ENCODE peak calls at places on chromosome 6, in nine cellular contexts. One of them, this sample, is unnamed.

GRCh38 chr6:161115468-161115867 is 123.9 kb downstream of the MAP3K4 start:
- DNase-seq in heart left ventricle: no peak
- DNase-seq in left ventricle myocardium inferior: no peak
- DNase-seq in foreskin keratinocyte: no peak
- DNase-seq in CD4-positive, CD25-positive, alpha-beta regulatory T cell: no peak
- DNase-seq in HL-60: no peak
- DNase-seq in upper lobe of right lung: no peak
- DNase-seq in AG04450: no peak
- DNase-seq in naive thymus-derived CD4-positive, alpha-beta T cell: no peak
- DNase-seq in this sample: no peak

GRCh38 chr6:111591901-111592461 is 13.7 kb downstream of the TRAF3IP2 start:
- DNase-seq in heart left ventricle: no peak
- DNase-seq in left ventricle myocardium inferior: no peak
- DNase-seq in foreskin keratinocyte: peak
- DNase-seq in CD4-positive, CD25-positive, alpha-beta regulatory T cell: no peak
- DNase-seq in HL-60: no peak
- DNase-seq in upper lobe of right lung: no peak
- DNase-seq in AG04450: no peak
- DNase-seq in naive thymus-derived CD4-positive, alpha-beta T cell: no peak
- DNase-seq in this sample: no peak

GRCh38 chr6:165636415-165637048 is 26.5 kb downstream of the PDE10A start:
- DNase-seq in heart left ventricle: no peak
- DNase-seq in left ventricle myocardium inferior: no peak
- DNase-seq in foreskin keratinocyte: no peak
- DNase-seq in CD4-positive, CD25-positive, alpha-beta regulatory T cell: no peak
- DNase-seq in HL-60: no peak
- DNase-seq in upper lobe of right lung: no peak
- DNase-seq in AG04450: no peak
- DNase-seq in naive thymus-derived CD4-positive, alpha-beta T cell: no peak
- DNase-seq in this sample: no peak

GRCh38 chr6:91781946-91782345 is 1195.1 kb upstream of the MAP3K7 start:
- DNase-seq in heart left ventricle: peak
- DNase-seq in left ventricle myocardium inferior: peak
- DNase-seq in foreskin keratinocyte: no peak
- DNase-seq in CD4-positive, CD25-positive, alpha-beta regulatory T cell: no peak
- DNase-seq in HL-60: no peak
- DNase-seq in upper lobe of right lung: no peak
- DNase-seq in AG04450: no peak
- DNase-seq in naive thymus-derived CD4-positive, alpha-beta T cell: no peak
- DNase-seq in this sample: no peak

GRCh38 chr6:90399970-90400369 is 103.3 kb upstream of the BACH2 start:
- DNase-seq in heart left ventricle: no peak
- DNase-seq in left ventricle myocardium inferior: no peak
- DNase-seq in foreskin keratinocyte: no peak
- DNase-seq in CD4-positive, CD25-positive, alpha-beta regulatory T cell: no peak
- DNase-seq in HL-60: no peak
- DNase-seq in upper lobe of right lung: no peak
- DNase-seq in AG04450: no peak
- DNase-seq in naive thymus-derived CD4-positive, alpha-beta T cell: no peak
- DNase-seq in this sample: no peak

GRCh38 chr6:138387577-138388368 is 10.1 kb downstream of the SMIM28 start:
- DNase-seq in heart left ventricle: no peak
- DNase-seq in left ventricle myocardium inferior: no peak
- DNase-seq in foreskin keratinocyte: no peak
- DNase-seq in CD4-positive, CD25-positive, alpha-beta regulatory T cell: no peak
- DNase-seq in HL-60: no peak
- DNase-seq in upper lobe of right lung: no peak
- DNase-seq in AG04450: no peak
- DNase-seq in naive thymus-derived CD4-positive, alpha-beta T cell: no peak
- DNase-seq in this sample: no peak

GRCh38 chr6:53331678-53332077 is 17.1 kb downstream of the ELOVL5 start:
- DNase-seq in heart left ventricle: no peak
- DNase-seq in left ventricle myocardium inferior: no peak
- DNase-seq in foreskin keratinocyte: no peak
- DNase-seq in CD4-positive, CD25-positive, alpha-beta regulatory T cell: no peak
- DNase-seq in HL-60: no peak
- DNase-seq in upper lobe of right lung: no peak
- DNase-seq in AG04450: no peak
- DNase-seq in naive thymus-derived CD4-positive, alpha-beta T cell: no peak
- DNase-seq in this sample: no peak

GRCh38 chr6:142011775-142012174 is 121.0 kb upstream of the GJE1 start:
- DNase-seq in heart left ventricle: no peak
- DNase-seq in left ventricle myocardium inferior: no peak
- DNase-seq in foreskin keratinocyte: no peak
- DNase-seq in CD4-positive, CD25-positive, alpha-beta regulatory T cell: no peak
- DNase-seq in HL-60: no peak
- DNase-seq in upper lobe of right lung: no peak
- DNase-seq in AG04450: no peak
- DNase-seq in naive thymus-derived CD4-positive, alpha-beta T cell: no peak
- DNase-seq in this sample: no peak

GRCh38 chr6:144678844-144679243 is 393.7 kb downstream of the UTRN start:
- DNase-seq in heart left ventricle: no peak
- DNase-seq in left ventricle myocardium inferior: no peak
- DNase-seq in foreskin keratinocyte: no peak
- DNase-seq in CD4-positive, CD25-positive, alpha-beta regulatory T cell: no peak
- DNase-seq in HL-60: no peak
- DNase-seq in upper lobe of right lung: no peak
- DNase-seq in AG04450: no peak
- DNase-seq in naive thymus-derived CD4-positive, alpha-beta T cell: no peak
- DNase-seq in this sample: no peak

GRCh38 chr6:82866446-82866845 is 199.2 kb downstream of the UBE3D start:
- DNase-seq in heart left ventricle: no peak
- DNase-seq in left ventricle myocardium inferior: no peak
- DNase-seq in foreskin keratinocyte: no peak
- DNase-seq in CD4-positive, CD25-positive, alpha-beta regulatory T cell: no peak
- DNase-seq in HL-60: no peak
- DNase-seq in upper lobe of right lung: no peak
- DNase-seq in AG04450: no peak
- DNase-seq in naive thymus-derived CD4-positive, alpha-beta T cell: no peak
- DNase-seq in this sample: no peak

GRCh38 chr6:132153221-132153896 is 202.2 kb upstream of the CCN2 start:
- DNase-seq in heart left ventricle: no peak
- DNase-seq in left ventricle myocardium inferior: no peak
- DNase-seq in foreskin keratinocyte: no peak
- DNase-seq in CD4-positive, CD25-positive, alpha-beta regulatory T cell: no peak
- DNase-seq in HL-60: no peak
- DNase-seq in upper lobe of right lung: no peak
- DNase-seq in AG04450: peak
- DNase-seq in naive thymus-derived CD4-positive, alpha-beta T cell: no peak
- DNase-seq in this sample: no peak

GRCh38 chr6:128246472-128246871 is 273.9 kb downstream of the PTPRK start:
- DNase-seq in heart left ventricle: no peak
- DNase-seq in left ventricle myocardium inferior: no peak
- DNase-seq in foreskin keratinocyte: no peak
- DNase-seq in CD4-positive, CD25-positive, alpha-beta regulatory T cell: no peak
- DNase-seq in HL-60: no peak
- DNase-seq in upper lobe of right lung: no peak
- DNase-seq in AG04450: no peak
- DNase-seq in naive thymus-derived CD4-positive, alpha-beta T cell: no peak
- DNase-seq in this sample: no peak

GRCh38 chr6:169962604-169963469 is 211.4 kb downstream of the ERMARD start:
- DNase-seq in heart left ventricle: no peak
- DNase-seq in left ventricle myocardium inferior: no peak
- DNase-seq in foreskin keratinocyte: no peak
- DNase-seq in CD4-positive, CD25-positive, alpha-beta regulatory T cell: no peak
- DNase-seq in HL-60: no peak
- DNase-seq in upper lobe of right lung: peak
- DNase-seq in AG04450: no peak
- DNase-seq in naive thymus-derived CD4-positive, alpha-beta T cell: no peak
- DNase-seq in this sample: peak

GRCh38 chr6:166306378-166307081 is 1.7 kb downstream of the PRR18 start:
- DNase-seq in heart left ventricle: no peak
- DNase-seq in left ventricle myocardium inferior: no peak
- DNase-seq in foreskin keratinocyte: no peak
- DNase-seq in CD4-positive, CD25-positive, alpha-beta regulatory T cell: no peak
- DNase-seq in HL-60: no peak
- DNase-seq in upper lobe of right lung: no peak
- DNase-seq in AG04450: no peak
- DNase-seq in naive thymus-derived CD4-positive, alpha-beta T cell: no peak
- DNase-seq in this sample: no peak

GRCh38 chr6:129490551-129491245 is 219.3 kb downstream of the ARHGAP18 start:
- DNase-seq in heart left ventricle: no peak
- DNase-seq in left ventricle myocardium inferior: no peak
- DNase-seq in foreskin keratinocyte: peak
- DNase-seq in CD4-positive, CD25-positive, alpha-beta regulatory T cell: peak
- DNase-seq in HL-60: peak
- DNase-seq in upper lobe of right lung: no peak
- DNase-seq in AG04450: peak
- DNase-seq in naive thymus-derived CD4-positive, alpha-beta T cell: peak
- DNase-seq in this sample: no peak

DNA sequence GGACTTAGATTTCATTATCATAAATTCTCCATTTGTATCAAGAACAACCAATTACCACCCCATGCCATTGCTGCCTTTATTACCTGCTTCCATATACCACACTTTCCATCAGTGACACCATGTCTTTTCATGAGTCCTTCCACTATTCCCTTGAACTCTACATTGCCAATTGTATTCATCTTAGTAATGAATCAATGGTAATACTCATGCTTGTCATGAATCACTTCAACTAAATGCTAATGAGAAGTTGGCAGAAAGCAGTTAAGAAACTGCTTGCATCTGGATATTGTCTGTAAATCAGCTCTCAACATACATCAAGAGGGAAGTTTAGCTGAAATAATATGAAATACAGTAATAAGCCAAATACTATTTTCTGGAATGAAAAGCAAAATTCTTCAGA is 61.1 kb upstream of the RNF217 start:
- DNase-seq in heart left ventricle: no peak
- DNase-seq in left ventricle myocardium inferior: no peak
- DNase-seq in foreskin keratinocyte: peak
- DNase-seq in CD4-positive, CD25-positive, alpha-beta regulatory T cell: no peak
- DNase-seq in HL-60: no peak
- DNase-seq in upper lobe of right lung: no peak
- DNase-seq in AG04450: no peak
- DNase-seq in naive thymus-derived CD4-positive, alpha-beta T cell: no peak
- DNase-seq in this sample: no peak
- H3K27ac ChIP-seq in heart left ventricle: no peak
- H3K27ac ChIP-seq in left ventricle myocardium inferior: no peak
- H3K27ac ChIP-seq in foreskin keratinocyte: no peak
- H3K27ac ChIP-seq in CD4-positive, CD25-positive, alpha-beta regulatory T cell: no peak
- H3K27ac ChIP-seq in HL-60: no peak
- H3K27ac ChIP-seq in upper lobe of right lung: no peak
- H3K27ac ChIP-seq in AG04450: no peak
- H3K27ac ChIP-seq in naive thymus-derived CD4-positive, alpha-beta T cell: no peak
- H3K27ac ChIP-seq in this sample: no peak

GRCh38 chr6:44082872-44083321 is 44.4 kb downstream of the MRPL14 start:
- DNase-seq in heart left ventricle: no peak
- DNase-seq in left ventricle myocardium inferior: peak
- DNase-seq in foreskin keratinocyte: no peak
- DNase-seq in CD4-positive, CD25-positive, alpha-beta regulatory T cell: no peak
- DNase-seq in HL-60: no peak
- DNase-seq in upper lobe of right lung: no peak
- DNase-seq in AG04450: no peak
- DNase-seq in naive thymus-derived CD4-positive, alpha-beta T cell: no peak
- DNase-seq in this sample: no peak

GRCh38 chr6:44080561-44081521 is 46.4 kb downstream of the MRPL14 start:
- DNase-seq in heart left ventricle: no peak
- DNase-seq in left ventricle myocardium inferior: no peak
- DNase-seq in foreskin keratinocyte: no peak
- DNase-seq in CD4-positive, CD25-positive, alpha-beta regulatory T cell: no peak
- DNase-seq in HL-60: no peak
- DNase-seq in upper lobe of right lung: no peak
- DNase-seq in AG04450: no peak
- DNase-seq in naive thymus-derived CD4-positive, alpha-beta T cell: no peak
- DNase-seq in this sample: no peak

GRCh38 chr6:44079672-44080071 is 47.6 kb downstream of the MRPL14 start:
- DNase-seq in heart left ventricle: no peak
- DNase-seq in left ventricle myocardium inferior: no peak
- DNase-seq in foreskin keratinocyte: no peak
- DNase-seq in CD4-positive, CD25-positive, alpha-beta regulatory T cell: no peak
- DNase-seq in HL-60: no peak
- DNase-seq in upper lobe of right lung: no peak
- DNase-seq in AG04450: no peak
- DNase-seq in naive thymus-derived CD4-positive, alpha-beta T cell: no peak
- DNase-seq in this sample: no peak

GRCh38 chr6:44084231-44085014 is 42.8 kb downstream of the MRPL14 start:
- DNase-seq in heart left ventricle: no peak
- DNase-seq in left ventricle myocardium inferior: no peak
- DNase-seq in foreskin keratinocyte: peak
- DNase-seq in CD4-positive, CD25-positive, alpha-beta regulatory T cell: no peak
- DNase-seq in HL-60: no peak
- DNase-seq in upper lobe of right lung: no peak
- DNase-seq in AG04450: no peak
- DNase-seq in naive thymus-derived CD4-positive, alpha-beta T cell: no peak
- DNase-seq in this sample: no peak

DNA sequence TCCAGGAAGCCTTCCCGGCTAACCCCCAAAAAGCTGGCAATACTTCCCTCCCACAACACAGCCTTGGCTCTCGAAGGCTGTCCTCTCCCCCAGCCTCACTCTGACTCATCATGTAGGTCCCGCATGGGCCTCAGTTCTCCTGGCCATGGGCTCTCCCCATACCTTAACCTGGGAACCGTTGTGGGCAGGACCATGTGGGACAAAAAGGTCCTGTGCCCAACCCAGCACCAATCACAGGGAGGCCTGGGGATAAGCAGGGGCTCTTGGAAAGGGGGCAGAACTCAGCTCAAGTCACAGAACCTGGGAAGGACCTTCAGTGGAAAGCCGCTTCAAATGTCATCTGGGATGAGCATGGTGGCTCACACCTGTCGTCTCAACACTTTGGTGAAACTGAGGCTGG is 45.5 kb downstream of the MRPL14 start:
- DNase-seq in heart left ventricle: no peak
- DNase-seq in left ventricle myocardium inferior: no peak
- DNase-seq in foreskin keratinocyte: no peak
- DNase-seq in CD4-positive, CD25-positive, alpha-beta regulatory T cell: no peak
- DNase-seq in HL-60: no peak
- DNase-seq in upper lobe of right lung: no peak
- DNase-seq in AG04450: no peak
- DNase-seq in naive thymus-derived CD4-positive, alpha-beta T cell: no peak
- DNase-seq in this sample: no peak
- H3K27ac ChIP-seq in heart left ventricle: no peak
- H3K27ac ChIP-seq in left ventricle myocardium inferior: no peak
- H3K27ac ChIP-seq in foreskin keratinocyte: no peak
- H3K27ac ChIP-seq in CD4-positive, CD25-positive, alpha-beta regulatory T cell: no peak
- H3K27ac ChIP-seq in HL-60: no peak
- H3K27ac ChIP-seq in upper lobe of right lung: no peak
- H3K27ac ChIP-seq in AG04450: no peak
- H3K27ac ChIP-seq in naive thymus-derived CD4-positive, alpha-beta T cell: no peak
- H3K27ac ChIP-seq in this sample: no peak

GRCh38 chr6:6736753-6737654 is 148.5 kb downstream of the LY86 start:
- DNase-seq in heart left ventricle: peak
- DNase-seq in left ventricle myocardium inferior: peak
- DNase-seq in foreskin keratinocyte: peak
- DNase-seq in CD4-positive, CD25-positive, alpha-beta regulatory T cell: no peak
- DNase-seq in HL-60: no peak
- DNase-seq in upper lobe of right lung: peak
- DNase-seq in AG04450: no peak
- DNase-seq in naive thymus-derived CD4-positive, alpha-beta T cell: no peak
- DNase-seq in this sample: peak
- H3K27ac ChIP-seq in heart left ventricle: peak
- H3K27ac ChIP-seq in left ventricle myocardium inferior: peak
- H3K27ac ChIP-seq in foreskin keratinocyte: no peak
- H3K27ac ChIP-seq in CD4-positive, CD25-positive, alpha-beta regulatory T cell: no peak
- H3K27ac ChIP-seq in HL-60: no peak
- H3K27ac ChIP-seq in upper lobe of right lung: no peak
- H3K27ac ChIP-seq in AG04450: no peak
- H3K27ac ChIP-seq in naive thymus-derived CD4-positive, alpha-beta T cell: no peak
- H3K27ac ChIP-seq in this sample: peak

DNA sequence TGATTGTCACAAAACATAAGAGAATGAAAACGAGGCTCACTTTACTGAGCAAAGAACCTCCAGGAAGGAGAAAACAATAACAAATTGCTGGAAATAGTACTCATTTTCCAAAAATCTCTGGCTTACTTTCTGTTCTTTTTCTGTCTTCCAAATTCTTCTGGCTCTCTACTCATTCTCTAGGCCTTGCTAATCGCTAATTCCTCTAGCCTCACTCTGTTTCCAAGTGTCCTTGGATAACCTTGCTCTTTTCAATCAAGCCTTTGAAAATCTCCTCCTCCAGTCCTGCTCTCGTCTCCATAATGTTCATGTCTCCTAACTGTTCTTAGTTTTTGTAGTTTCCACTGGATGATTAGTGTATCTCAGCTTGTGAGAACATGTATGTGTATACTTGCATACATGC is 96.2 kb upstream of the MAP7 start:
- DNase-seq in heart left ventricle: no peak
- DNase-seq in left ventricle myocardium inferior: no peak
- DNase-seq in foreskin keratinocyte: no peak
- DNase-seq in CD4-positive, CD25-positive, alpha-beta regulatory T cell: no peak
- DNase-seq in HL-60: no peak
- DNase-seq in upper lobe of right lung: no peak
- DNase-seq in AG04450: no peak
- DNase-seq in naive thymus-derived CD4-positive, alpha-beta T cell: no peak
- DNase-seq in this sample: no peak
- H3K27ac ChIP-seq in heart left ventricle: peak
- H3K27ac ChIP-seq in left ventricle myocardium inferior: peak
- H3K27ac ChIP-seq in foreskin keratinocyte: no peak
- H3K27ac ChIP-seq in CD4-positive, CD25-positive, alpha-beta regulatory T cell: peak
- H3K27ac ChIP-seq in HL-60: no peak
- H3K27ac ChIP-seq in upper lobe of right lung: no peak
- H3K27ac ChIP-seq in AG04450: no peak
- H3K27ac ChIP-seq in naive thymus-derived CD4-positive, alpha-beta T cell: no peak
- H3K27ac ChIP-seq in this sample: peak